ENCODE peak calls at places on chromosome 2, in five cellular contexts. Y is K562, K is GM12878, I is IMR-90, C is SK-N-SH. F is an unnamed sample.

GRCh38 chr2:160534996-160535395 is 41.4 kb upstream of the RBMS1 start:
- DNase-seq in I (no peak), K (no peak), Y (no peak), C (no peak), F (no peak)

GRCh38 chr2:101151859-101152194 is 645 bp upstream of the TBC1D8 start:
- DNase-seq in K (no peak), C (no peak), I (no peak), Y (no peak), F (no peak)

GRCh38 chr2:207265849-207266248 is 100.1 kb upstream of the KLF7 start:
- DNase-seq in C (no peak), K (no peak), Y (no peak), I (no peak), F (no peak)

GRCh38 chr2:235129856-235130255 is 178.0 kb downstream of the SH3BP4 start:
- DNase-seq in K (no peak), Y (no peak), I (peak), C (no peak), F (no peak)

GRCh38 chr2:144086965-144087364 is 433.0 kb downstream of the ZEB2 start:
- DNase-seq in K (no peak), C (no peak), I (peak), Y (no peak), F (no peak)

GRCh38 chr2:102619414-102620319 is at the start of gene SLC9A2:
- DNase-seq in C (peak), I (no peak), Y (peak), K (no peak), F (no peak)

GRCh38 chr2:130380096-130380934 is 24.5 kb downstream of the PTPN18 start:
- DNase-seq in I (no peak), C (no peak), Y (peak), K (no peak), F (no peak)

GRCh38 chr2:86027196-86027912 is 78.3 kb downstream of the POLR1A start:
- DNase-seq in I (no peak), Y (no peak), C (no peak), K (no peak), F (no peak)

DNA sequence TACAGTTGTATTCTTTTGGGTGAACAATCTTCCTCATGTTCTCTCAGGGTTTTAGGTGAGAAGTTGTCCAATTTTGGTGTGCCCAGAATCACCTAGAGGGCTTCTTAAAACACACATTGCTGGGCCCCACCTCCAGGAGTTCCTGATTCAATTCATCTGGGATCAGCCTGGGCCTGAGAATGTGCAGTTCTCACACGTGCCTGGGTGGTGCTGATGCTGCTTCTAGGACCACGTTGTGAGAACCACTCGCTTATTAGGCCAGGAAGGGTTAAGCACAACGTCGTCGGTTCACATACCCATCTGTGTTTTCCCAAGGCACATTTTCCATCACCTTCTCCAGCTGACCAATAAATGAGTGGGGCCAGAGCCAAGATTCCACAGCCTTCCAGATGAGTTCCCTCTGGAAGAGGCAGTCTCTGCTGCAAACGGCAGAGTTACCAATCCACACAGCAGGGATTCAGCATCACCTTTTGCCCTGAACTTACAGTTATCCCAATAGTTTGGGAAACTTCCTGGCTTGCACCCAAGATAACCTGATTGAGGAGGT is 277.7 kb upstream of the HNRNPA3 start:
- DNase-seq in I (no peak), Y (no peak), C (no peak), K (no peak), F (no peak)
- TF ChIP-seq MXI1 in I (no peak), Y (no peak), C (no peak), K (no peak), F (no peak)

DNA sequence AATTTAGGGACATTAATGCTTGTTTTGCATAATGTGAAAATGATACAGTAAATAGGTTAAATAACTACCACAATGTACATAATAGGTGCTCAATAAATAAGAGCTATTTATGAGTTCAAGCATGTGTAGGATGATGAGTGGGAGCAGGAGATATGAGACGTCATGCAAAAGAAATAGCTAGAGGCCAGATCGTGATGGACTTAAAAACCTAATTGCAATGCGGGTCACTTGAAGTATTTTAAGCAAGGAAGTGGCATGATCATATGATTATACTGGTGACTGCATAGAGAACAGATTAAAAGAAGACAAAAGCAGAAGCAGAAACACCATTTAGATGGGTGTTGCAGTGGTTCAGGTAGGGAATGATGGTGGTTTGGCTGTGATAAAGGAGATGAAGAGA is 78.0 kb downstream of the HNMT start:
- DNase-seq in C (no peak), I (no peak), K (no peak), Y (no peak), F (no peak)
- TF ChIP-seq MXI1 in C (no peak), I (no peak), K (no peak), Y (no peak), F (no peak)

DNA sequence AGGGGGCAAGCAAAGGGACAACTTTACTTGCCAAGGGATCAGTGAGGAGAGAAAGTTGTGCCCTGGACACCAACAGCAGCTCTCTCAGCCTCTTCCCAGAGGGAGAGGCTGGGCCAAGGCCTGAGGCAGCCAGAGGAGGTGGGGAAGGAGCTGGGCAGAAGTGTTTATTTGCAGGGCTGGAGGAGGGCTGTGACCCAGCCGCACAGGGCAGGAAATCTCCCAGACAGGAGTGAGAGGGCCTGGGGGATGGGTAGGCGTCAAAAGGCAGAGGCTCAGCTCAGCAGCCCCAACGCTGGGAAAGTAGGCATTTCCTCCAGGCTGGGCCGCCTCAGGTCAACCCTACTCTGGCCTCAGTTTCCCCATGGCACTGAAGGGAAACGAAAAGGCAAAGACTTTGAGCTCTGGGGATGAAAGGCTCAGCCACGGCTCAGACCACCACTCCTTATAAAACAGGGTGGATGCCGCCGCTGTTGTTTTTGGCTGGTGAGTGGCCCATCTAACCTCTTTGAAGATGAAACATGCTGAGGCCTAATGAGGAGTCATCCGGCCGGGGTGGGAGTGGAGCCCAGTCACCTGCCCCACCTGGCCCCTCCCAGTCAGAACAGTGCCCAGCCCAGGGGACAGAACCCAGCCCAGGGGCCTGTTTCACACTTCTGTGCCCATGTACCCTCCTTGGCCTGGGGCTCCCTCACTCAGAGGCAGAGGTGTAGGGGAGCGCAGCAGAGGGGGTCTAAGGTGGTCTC is 21.9 kb upstream of the SEMA4C start:
- DNase-seq in C (no peak), I (peak), Y (no peak), K (no peak), F (no peak)
- TF ChIP-seq MXI1 in C (no peak), I (no peak), Y (no peak), K (no peak), F (no peak)

GRCh38 chr2:220081171-220081570 is 453.7 kb downstream of the SLC4A3 start:
- DNase-seq in I (no peak), K (no peak), Y (no peak), C (no peak), F (no peak)
- TF ChIP-seq MXI1 in I (no peak), K (no peak), Y (no peak), C (no peak), F (no peak)

GRCh38 chr2:198084136-198084535 is 279.7 kb downstream of the PLCL1 start:
- DNase-seq in Y (no peak), K (no peak), I (no peak), C (no peak), F (no peak)
- TF ChIP-seq MXI1 in Y (no peak), K (no peak), I (no peak), C (no peak), F (no peak)